ENCODE peak calls at places on chromosomes 4 and X, in eight cellular contexts. V is RWPE2, C is lower lobe of right lung, B is foreskin fibroblast, A is HCT116, Y is endodermal cell, K is HFF-Myc, R is kidney epithelial cell. J is an unnamed sample.

GRCh38 chrX:24151513-24151912 is 2.0 kb downstream of the ZFX start:
- DNase-seq in V (no peak), C (no peak), B (no peak), A (no peak), Y (no peak), K (no peak), R (no peak), J (no peak)

GRCh38 chr4:187827631-187828030 is 167.9 kb upstream of the ZFP42 start:
- DNase-seq in V (no peak), C (no peak), B (no peak), A (no peak), Y (no peak), K (no peak), R (no peak), J (no peak)

GRCh38 chrX:133232331-133232730 is 14.2 kb upstream of the TFDP3 start:
- DNase-seq in V (no peak), C (no peak), B (no peak), A (no peak), Y (no peak), K (no peak), R (no peak), J (no peak)

GRCh38 chr4:15694431-15694830 is 8.4 kb upstream of the BST1 start:
- DNase-seq in V (no peak), C (no peak), B (no peak), A (no peak), Y (no peak), K (no peak), R (no peak), J (no peak)

GRCh38 chrX:39163585-39163984 is 362.3 kb downstream of the MID1IP1 start:
- DNase-seq in V (no peak), C (no peak), B (no peak), A (no peak), Y (no peak), K (no peak), R (no peak), J (no peak)

GRCh38 chrX:13411496-13412207 is 91.8 kb upstream of the ATXN3L start:
- DNase-seq in V (no peak), C (no peak), B (no peak), A (no peak), Y (peak; percentile 54), K (no peak), R (no peak), J (no peak)

GRCh38 chr4:182770259-182770968 is 146.8 kb downstream of the DCTD start:
- DNase-seq in V (no peak), C (no peak), B (no peak), A (no peak), Y (peak; percentile 76), K (no peak), R (no peak), J (no peak)

GRCh38 chr4:60737858-60738257 is 462.3 kb upstream of the ADGRL3 start:
- DNase-seq in V (no peak), C (no peak), B (no peak), A (no peak), Y (no peak), K (no peak), R (no peak), J (no peak)

GRCh38 chr4:152634110-152634760 is 45.6 kb downstream of the TMEM154 start:
- DNase-seq in V (no peak), C (no peak), B (no peak), A (no peak), Y (no peak), K (no peak), R (no peak), J (no peak)

GRCh38 chr4:151641167-151641566 is 119.6 kb downstream of the GATB start:
- DNase-seq in V (no peak), C (no peak), B (peak; percentile 51), A (no peak), Y (no peak), K (no peak), R (no peak), J (no peak)

GRCh38 chr4:153408932-153409331 is 57.2 kb upstream of the TMEM131L start:
- DNase-seq in V (no peak), C (no peak), B (no peak), A (no peak), Y (no peak), K (no peak), R (no peak), J (no peak)

GRCh38 chrX:69951756-69952155 is 98.0 kb downstream of the AWAT2 start:
- DNase-seq in V (no peak), C (no peak), B (no peak), A (no peak), Y (no peak), K (no peak), R (no peak), J (no peak)

GRCh38 chr4:133137571-133137970 is 11.5 kb upstream of the PCDH10 start:
- DNase-seq in V (no peak), C (no peak), B (no peak), A (no peak), Y (no peak), K (no peak), R (no peak), J (no peak)

GRCh38 chr4:112589207-112589606 is 47.5 kb downstream of the ZGRF1 start:
- DNase-seq in V (no peak), C (no peak), B (peak; percentile 23), A (peak; percentile 6), Y (no peak), K (peak; percentile 11), R (no peak), J (no peak)

GRCh38 chrX:37800762-37801161 is 20.9 kb downstream of the CYBB start:
- DNase-seq in V (no peak), C (no peak), B (no peak), A (no peak), Y (no peak), K (no peak), R (no peak), J (no peak)

GRCh38 chrX:80879916-80880315 is 70.2 kb upstream of the BRWD3 start:
- DNase-seq in V (no peak), C (no peak), B (no peak), A (no peak), Y (no peak), K (no peak), R (no peak), J (no peak)

GRCh38 chrX:129743835-129744234 is 5.1 kb downstream of the XPNPEP2 start:
- DNase-seq in V (no peak), C (no peak), B (no peak), A (no peak), Y (no peak), K (no peak), R (no peak), J (no peak)

GRCh38 chr4:91422011-91422410 is 881.8 kb upstream of the GRID2 start:
- DNase-seq in V (no peak), C (no peak), B (no peak), A (no peak), Y (no peak), K (no peak), R (no peak), J (no peak)

GRCh38 chr4:137541181-137541580 is 8.9 kb upstream of the PCDH18 start:
- DNase-seq in V (no peak), C (no peak), B (no peak), A (no peak), Y (no peak), K (no peak), R (no peak), J (no peak)

GRCh38 chr4:57442834-57443291 is 332.7 kb upstream of the IGFBP7 start:
- DNase-seq in V (no peak), C (no peak), B (no peak), A (no peak), Y (peak; percentile 93), K (peak; percentile 2), R (no peak), J (no peak)

GRCh38 chrX:115584715-115585114 is 23.7 kb downstream of the PLS3 start:
- DNase-seq in V (no peak), C (no peak), B (no peak), A (no peak), Y (no peak), K (no peak), R (no peak), J (no peak)

GRCh38 chr4:123505077-123505456 is 108.5 kb downstream of the SPRY1 start:
- DNase-seq in V (no peak), C (no peak), B (no peak), A (no peak), Y (peak; percentile 74), K (no peak), R (no peak), J (no peak)

GRCh38 chr4:78937837-78938236 is 1.4 kb downstream of the PAQR3 start:
- DNase-seq in V (no peak), C (no peak), B (no peak), A (no peak), Y (no peak), K (no peak), R (no peak), J (no peak)

GRCh38 chr4:23040539-23040938 is 347.8 kb downstream of the GBA3 start:
- DNase-seq in V (no peak), C (no peak), B (no peak), A (no peak), Y (peak; percentile 49), K (no peak), R (no peak), J (no peak)
- H3K4me3 ChIP-seq in V (no peak overlapping the region), C (no peak overlapping the region), B (no peak overlapping the region), A (no peak overlapping the region), Y (no peak overlapping the region), K (no peak overlapping the region), R (no peak overlapping the region), J (no peak overlapping the region)

GRCh38 chrX:120378570-120378969 is 16.7 kb downstream of the ATP1B4 start:
- DNase-seq in V (no peak), C (no peak), B (no peak), A (no peak), Y (no peak), K (no peak), R (no peak), J (no peak)

GRCh38 chrX:120377179-120377578 is 15.3 kb downstream of the ATP1B4 start:
- DNase-seq in V (no peak), C (no peak), B (no peak), A (no peak), Y (no peak), K (no peak), R (no peak), J (no peak)

GRCh38 chrX:120380699-120381098 is 18.8 kb downstream of the ATP1B4 start:
- DNase-seq in V (no peak), C (no peak), B (no peak), A (peak; percentile 29), Y (peak; percentile 55), K (no peak), R (no peak), J (no peak)
- TF ChIP-seq CTCF in V (peak; percentile 51), C (no peak), B (peak; percentile 13), A (peak; percentile 53), Y (peak; percentile 61), K (peak; percentile 33), R (peak; percentile 24), J (peak; percentile 52)

GRCh38 chr4:165583341-165583740 is 204.5 kb downstream of the CPE start:
- DNase-seq in V (no peak), C (no peak), B (no peak), A (no peak), Y (no peak), K (no peak), R (no peak), J (no peak)

GRCh38 chr4:165584916-165585315 is 206.1 kb downstream of the CPE start:
- DNase-seq in V (no peak), C (no peak), B (no peak), A (no peak), Y (no peak), K (no peak), R (no peak), J (no peak)

GRCh38 chr4:165580379-165580905 is 201.6 kb downstream of the CPE start:
- DNase-seq in V (peak; percentile 79), C (no peak), B (peak; percentile 78), A (peak; percentile 43), Y (no peak), K (peak; percentile 14), R (peak; percentile 97), J (peak; percentile 98)
- H3K4me3 ChIP-seq in V (no peak overlapping the region), C (no peak overlapping the region), B (no peak overlapping the region), A (no peak overlapping the region), Y (no peak overlapping the region), K (no peak overlapping the region), R (no peak overlapping the region), J (no peak overlapping the region)

GRCh38 chrX:152929898-152930297 is 32.0 kb downstream of the ZNF185 start:
- DNase-seq in V (peak; percentile 2), C (no peak), B (no peak), A (no peak), Y (no peak), K (no peak), R (no peak), J (no peak)
- TF ChIP-seq CTCF in V (no peak), C (no peak), B (no peak), A (no peak), Y (no peak), K (no peak), R (no peak), J (no peak)

J was measured in retinal pigment epithelial cell.